ENCODE peak calls at places on chromosomes 1 and 21, in five cellular contexts. One of them, this sample, is unnamed.
A peak's percentile ranks its signal among the peaks of the same experiment; 100 is the strongest.

GRCh38 chr21:40143822-40144525 is 276.7 kb downstream of the PCP4 start:
- DNase-seq in cardiac muscle cell: peak; percentile 44
- DNase-seq in A549: no peak
- DNase-seq in uterus: peak; percentile 20
- DNase-seq in OCI-LY7: peak; percentile 51
- DNase-seq in this sample: peak; percentile 9

GRCh38 chr1:154557939-154558609 is 388 bp downstream of the UBE2Q1 start:
- DNase-seq in uterus: peak; percentile 55
- DNase-seq in cardiac muscle cell: peak; percentile 25
- DNase-seq in A549: no peak
- DNase-seq in OCI-LY7: peak; percentile 58
- DNase-seq in this sample: no peak

GRCh38 chr1:109228167-109228566 is 14.4 kb downstream of the SARS1 start:
- DNase-seq in cardiac muscle cell: no peak
- DNase-seq in OCI-LY7: no peak
- DNase-seq in A549: no peak
- DNase-seq in uterus: no peak
- DNase-seq in this sample: no peak

GRCh38 chr1:228870041-228870713 is 134.9 kb downstream of the RHOU start:
- DNase-seq in uterus: no peak
- DNase-seq in OCI-LY7: no peak
- DNase-seq in A549: no peak
- DNase-seq in cardiac muscle cell: no peak
- DNase-seq in this sample: no peak

GRCh38 chr1:243267346-243268283 is 11.8 kb downstream of the SDCCAG8 start:
- DNase-seq in OCI-LY7: no peak
- DNase-seq in A549: no peak
- DNase-seq in cardiac muscle cell: peak; percentile 71
- DNase-seq in uterus: no peak
- DNase-seq in this sample: no peak

GRCh38 chr1:50968884-50969610 is 998 bp upstream of the CDKN2C start:
- DNase-seq in cardiac muscle cell: no peak
- DNase-seq in A549: no peak
- DNase-seq in OCI-LY7: peak; percentile 69
- DNase-seq in uterus: peak; percentile 38
- DNase-seq in this sample: peak; percentile 11

GRCh38 chr1:213054142-213054541 is 3.1 kb downstream of the RPS6KC1 start:
- DNase-seq in OCI-LY7: no peak
- DNase-seq in uterus: no peak
- DNase-seq in A549: no peak
- DNase-seq in cardiac muscle cell: no peak
- DNase-seq in this sample: no peak

GRCh38 chr1:83857108-83857507 is 141.8 kb downstream of the TTLL7 start:
- DNase-seq in A549: no peak
- DNase-seq in cardiac muscle cell: peak; percentile 46
- DNase-seq in uterus: no peak
- DNase-seq in OCI-LY7: peak; percentile 34
- DNase-seq in this sample: no peak

GRCh38 chr1:94646151-94646643 is 104.6 kb upstream of the F3 start:
- DNase-seq in uterus: no peak
- DNase-seq in OCI-LY7: no peak
- DNase-seq in cardiac muscle cell: peak; percentile 86
- DNase-seq in A549: no peak
- DNase-seq in this sample: peak; percentile 73

GRCh38 chr1:212226467-212226866 is 58.7 kb upstream of the PPP2R5A start:
- DNase-seq in uterus: no peak
- DNase-seq in OCI-LY7: no peak
- DNase-seq in A549: no peak
- DNase-seq in cardiac muscle cell: no peak
- DNase-seq in this sample: no peak

GRCh38 chr1:36864182-36865079 is 169.9 kb downstream of the GRIK3 start:
- DNase-seq in A549: no peak
- DNase-seq in cardiac muscle cell: no peak
- DNase-seq in uterus: no peak
- DNase-seq in OCI-LY7: peak; percentile 66
- DNase-seq in this sample: no peak

GRCh38 chr1:11838349-11839272 is 9.0 kb downstream of the NPPA start:
- DNase-seq in cardiac muscle cell: peak; percentile 74
- DNase-seq in uterus: peak; percentile 74
- DNase-seq in A549: peak; percentile 83
- DNase-seq in OCI-LY7: peak; percentile 71
- DNase-seq in this sample: peak; percentile 31

GRCh38 chr1:223873044-223873443 is 27.3 kb upstream of the TP53BP2 start:
- DNase-seq in OCI-LY7: no peak
- DNase-seq in A549: no peak
- DNase-seq in cardiac muscle cell: no peak
- DNase-seq in uterus: no peak
- DNase-seq in this sample: no peak

GRCh38 chr1:234611153-234611798 is 1.3 kb upstream of the IRF2BP2 start:
- DNase-seq in uterus: no peak
- DNase-seq in cardiac muscle cell: peak; percentile 92
- DNase-seq in OCI-LY7: peak; percentile 84
- DNase-seq in A549: peak; percentile 71
- DNase-seq in this sample: peak; percentile 80

GRCh38 chr21:15004721-15005370 is 60.0 kb downstream of the NRIP1 start:
- DNase-seq in uterus: no peak
- DNase-seq in OCI-LY7: no peak
- DNase-seq in cardiac muscle cell: no peak
- DNase-seq in A549: no peak
- DNase-seq in this sample: no peak

GRCh38 chr1:50975436-50975835 is 5.4 kb downstream of the CDKN2C start:
- DNase-seq in uterus: no peak
- DNase-seq in A549: no peak
- DNase-seq in cardiac muscle cell: no peak
- DNase-seq in OCI-LY7: no peak
- DNase-seq in this sample: no peak

GRCh38 chr1:72397786-72398185 is 115.4 kb upstream of the NEGR1 start:
- DNase-seq in OCI-LY7: no peak
- DNase-seq in uterus: no peak
- DNase-seq in cardiac muscle cell: peak; percentile 84
- DNase-seq in A549: no peak
- DNase-seq in this sample: peak; percentile 90

GRCh38 chr1:2978691-2979190 is 42.5 kb upstream of the ACTRT2 start:
- DNase-seq in cardiac muscle cell: no peak
- DNase-seq in OCI-LY7: no peak
- DNase-seq in uterus: no peak
- DNase-seq in A549: no peak
- DNase-seq in this sample: no peak

GRCh38 chr1:31509124-31510072 is 66.9 kb upstream of the TINAGL1 start:
- DNase-seq in OCI-LY7: no peak
- DNase-seq in cardiac muscle cell: no peak
- DNase-seq in uterus: no peak
- DNase-seq in A549: no peak
- DNase-seq in this sample: no peak

GRCh38 chr1:26530898-26531598 is 1.5 kb downstream of the RPS6KA1 start:
- DNase-seq in OCI-LY7: peak; percentile 49
- DNase-seq in A549: peak; percentile 82
- DNase-seq in uterus: no peak
- DNase-seq in cardiac muscle cell: peak; percentile 50
- DNase-seq in this sample: no peak

GRCh38 chr1:86435327-86435726 is 11.4 kb downstream of the CLCA2 start:
- DNase-seq in OCI-LY7: no peak
- DNase-seq in A549: no peak
- DNase-seq in cardiac muscle cell: no peak
- DNase-seq in uterus: no peak
- DNase-seq in this sample: no peak

GRCh38 chr1:65068202-65069011 is 79.6 kb upstream of the AK4 start:
- DNase-seq in uterus: no peak
- DNase-seq in cardiac muscle cell: peak; percentile 55
- DNase-seq in A549: no peak
- DNase-seq in OCI-LY7: peak; percentile 37
- DNase-seq in this sample: no peak

GRCh38 chr1:41889506-41890414 is 29.0 kb downstream of the HIVEP3 start:
- DNase-seq in uterus: no peak
- DNase-seq in OCI-LY7: no peak
- DNase-seq in cardiac muscle cell: no peak
- DNase-seq in A549: no peak
- DNase-seq in this sample: no peak

GRCh38 chr1:41890841-41891311 is 27.8 kb downstream of the HIVEP3 start:
- DNase-seq in uterus: no peak
- DNase-seq in OCI-LY7: no peak
- DNase-seq in A549: no peak
- DNase-seq in cardiac muscle cell: peak; percentile 29
- DNase-seq in this sample: no peak

GRCh38 chr1:41888756-41889155 is 30.0 kb downstream of the HIVEP3 start:
- DNase-seq in A549: no peak
- DNase-seq in OCI-LY7: no peak
- DNase-seq in cardiac muscle cell: no peak
- DNase-seq in uterus: no peak
- DNase-seq in this sample: no peak

GRCh38 chr1:41892211-41892840 is 26.4 kb downstream of the HIVEP3 start:
- DNase-seq in cardiac muscle cell: peak; percentile 27
- DNase-seq in OCI-LY7: no peak
- DNase-seq in uterus: no peak
- DNase-seq in A549: no peak
- DNase-seq in this sample: no peak

GRCh38 chr1:41891403-41891896 is 27.3 kb downstream of the HIVEP3 start:
- DNase-seq in A549: no peak
- DNase-seq in uterus: no peak
- DNase-seq in OCI-LY7: peak; percentile 46
- DNase-seq in cardiac muscle cell: peak; percentile 51
- DNase-seq in this sample: no peak
- H3K4me3 ChIP-seq in A549: no peak overlapping the region
- H3K4me3 ChIP-seq in uterus: peak overlapping the region; percentile 32
- H3K4me3 ChIP-seq in OCI-LY7: peak overlapping the region; percentile 32
- H3K4me3 ChIP-seq in cardiac muscle cell: no peak overlapping the region
- H3K4me3 ChIP-seq in this sample: no peak overlapping the region

DNA sequence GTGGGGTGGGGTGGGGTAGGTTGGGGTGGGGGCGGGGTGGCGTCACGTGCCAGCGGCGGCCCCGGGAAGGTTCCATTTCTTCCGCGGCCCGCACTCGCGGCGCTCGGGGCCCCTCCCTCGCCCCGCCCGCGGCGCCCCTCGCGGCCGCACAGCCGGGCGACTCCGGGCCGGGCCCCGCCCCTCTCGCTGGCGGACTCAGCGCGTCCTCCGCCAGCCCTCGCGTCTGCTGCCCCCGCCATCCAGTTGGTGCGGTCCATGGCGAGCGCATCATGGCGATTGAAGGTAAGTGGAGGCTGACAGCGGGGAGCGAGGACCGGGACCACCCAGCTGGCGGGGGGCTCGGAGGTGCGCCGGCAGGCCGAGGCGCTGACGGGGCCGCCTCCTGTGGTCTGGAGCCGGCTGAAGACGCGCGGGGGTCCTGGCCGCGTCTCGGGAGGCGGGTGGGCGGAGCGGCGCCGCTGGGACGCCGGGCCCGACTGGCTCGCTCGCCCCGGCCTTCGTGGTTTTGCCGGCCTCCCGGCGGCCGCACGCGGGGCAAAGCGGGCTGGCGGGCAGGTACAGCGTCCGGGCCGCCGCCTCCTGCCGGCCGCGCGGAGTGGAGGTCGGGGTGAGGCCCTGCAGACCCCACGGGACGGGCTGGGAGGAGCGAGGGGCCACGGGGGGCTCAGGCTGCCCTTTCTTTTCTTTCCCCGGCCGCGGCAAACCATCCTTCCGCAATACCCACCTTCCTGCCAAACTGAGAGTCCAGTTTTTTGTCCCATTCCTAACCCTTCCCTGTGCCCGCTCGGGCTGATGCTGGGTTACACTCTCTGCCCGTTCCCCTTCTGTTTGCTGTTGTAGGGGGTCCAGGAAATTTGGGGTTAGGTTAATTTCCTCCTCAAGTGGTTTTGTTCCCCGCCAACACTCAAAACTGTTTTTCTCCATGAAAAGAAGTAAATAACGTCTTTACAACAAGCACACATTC is at the start of gene SYT14:
- DNase-seq in cardiac muscle cell: peak; percentile 72
- DNase-seq in uterus: no peak
- DNase-seq in OCI-LY7: no peak
- DNase-seq in A549: peak; percentile 8
- DNase-seq in this sample: peak; percentile 4
- TF ChIP-seq CTCF in cardiac muscle cell: peak; percentile 8
- TF ChIP-seq CTCF in uterus: no peak
- TF ChIP-seq CTCF in OCI-LY7: no peak
- TF ChIP-seq CTCF in A549: no peak
- TF ChIP-seq CTCF in this sample: peak; percentile 33

GRCh38 chr21:20970691-20971090 is 27.5 kb upstream of the NCAM2 start:
- DNase-seq in uterus: no peak
- DNase-seq in OCI-LY7: no peak
- DNase-seq in cardiac muscle cell: no peak
- DNase-seq in A549: no peak
- DNase-seq in this sample: no peak

GRCh38 chr21:20971296-20971921 is 26.8 kb upstream of the NCAM2 start:
- DNase-seq in cardiac muscle cell: peak; percentile 72
- DNase-seq in A549: no peak
- DNase-seq in uterus: no peak
- DNase-seq in OCI-LY7: peak; percentile 2
- DNase-seq in this sample: peak; percentile 57

GRCh38 chr21:20968391-20968790 is 29.8 kb upstream of the NCAM2 start:
- DNase-seq in OCI-LY7: no peak
- DNase-seq in uterus: no peak
- DNase-seq in cardiac muscle cell: no peak
- DNase-seq in A549: no peak
- DNase-seq in this sample: no peak
- H3K4me3 ChIP-seq in OCI-LY7: no peak overlapping the region
- H3K4me3 ChIP-seq in uterus: no peak overlapping the region
- H3K4me3 ChIP-seq in cardiac muscle cell: no peak overlapping the region
- H3K4me3 ChIP-seq in A549: no peak overlapping the region
- H3K4me3 ChIP-seq in this sample: no peak overlapping the region

GRCh38 chr1:62790716-62791115 is 6.8 kb downstream of the ATG4C start:
- DNase-seq in A549: no peak
- DNase-seq in cardiac muscle cell: no peak
- DNase-seq in uterus: no peak
- DNase-seq in OCI-LY7: no peak
- DNase-seq in this sample: no peak

GRCh38 chr1:62782197-62782886 is 1.6 kb upstream of the ATG4C start:
- DNase-seq in OCI-LY7: no peak
- DNase-seq in uterus: no peak
- DNase-seq in cardiac muscle cell: peak; percentile 87
- DNase-seq in A549: no peak
- DNase-seq in this sample: no peak

GRCh38 chr1:62783736-62784508 is at the start of gene ATG4C:
- DNase-seq in cardiac muscle cell: peak; percentile 99
- DNase-seq in OCI-LY7: peak; percentile 97
- DNase-seq in A549: peak; percentile 91
- DNase-seq in uterus: peak; percentile 92
- DNase-seq in this sample: peak; percentile 98

DNA sequence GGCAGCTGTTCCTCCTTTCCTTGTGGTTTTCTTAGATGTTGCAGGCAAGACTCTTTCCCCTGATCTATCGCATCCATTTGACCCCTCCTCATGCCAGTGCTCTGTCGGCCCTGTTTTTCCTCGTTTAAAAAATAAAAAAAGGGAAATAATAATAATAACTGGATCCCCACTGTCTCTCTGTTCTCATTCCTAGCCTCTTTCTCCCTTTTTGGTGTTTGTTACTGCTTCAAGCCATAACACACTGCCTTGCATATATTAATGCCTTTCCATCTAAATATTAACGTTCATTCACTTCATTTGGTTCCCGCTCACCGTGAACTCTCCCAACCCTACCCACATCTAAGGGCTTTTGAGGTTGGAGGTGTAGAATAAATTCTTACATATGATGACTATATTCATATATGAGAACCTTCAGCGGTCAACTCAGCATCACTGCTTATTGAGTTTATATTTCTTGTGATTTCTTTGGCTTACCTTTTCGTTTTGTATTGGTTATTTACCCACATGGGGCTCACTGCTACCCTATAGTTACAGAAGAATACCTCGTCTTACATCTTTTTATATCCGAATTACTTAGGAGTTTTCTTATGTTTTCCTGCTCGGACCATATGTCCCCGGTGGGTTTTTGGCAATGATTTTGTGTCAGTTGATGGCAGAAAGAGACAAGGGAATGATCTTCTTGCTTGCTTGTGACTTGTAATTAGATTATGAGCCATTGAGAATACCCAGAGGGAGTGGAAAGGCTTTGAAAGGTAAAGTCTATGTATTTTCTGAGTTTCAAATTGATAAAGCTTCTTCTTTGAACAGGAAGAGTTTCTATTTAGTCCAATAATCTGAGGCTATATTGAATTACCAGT is 805 bp downstream of the ATG4C start:
- DNase-seq in uterus: no peak
- DNase-seq in OCI-LY7: peak; percentile 13
- DNase-seq in cardiac muscle cell: peak; percentile 25
- DNase-seq in A549: peak; percentile 33
- DNase-seq in this sample: no peak
- TF ChIP-seq CTCF in uterus: no peak
- TF ChIP-seq CTCF in OCI-LY7: no peak
- TF ChIP-seq CTCF in cardiac muscle cell: no peak
- TF ChIP-seq CTCF in A549: no peak
- TF ChIP-seq CTCF in this sample: no peak